ENCODE peak calls at places on chromosomes 5 and 9, in six cellular contexts. One of them, this sample, is unnamed.

GRCh38 chr5:16952968-16953671 is 17.0 kb upstream of the MYO10 start:
- DNase-seq in H1: no peak
- DNase-seq in cardiac muscle cell: no peak
- DNase-seq in adipocyte: no peak
- DNase-seq in GM04503: no peak
- DNase-seq in substantia nigra: no peak
- DNase-seq in this sample: no peak

GRCh38 chr5:14660836-14661235 is 3.7 kb upstream of the OTULIN start:
- DNase-seq in H1: no peak
- DNase-seq in cardiac muscle cell: no peak
- DNase-seq in adipocyte: no peak
- DNase-seq in GM04503: no peak
- DNase-seq in substantia nigra: no peak
- DNase-seq in this sample: no peak

GRCh38 chr9:19976226-19976625 is 187.4 kb upstream of the SLC24A2 start:
- DNase-seq in H1: no peak
- DNase-seq in cardiac muscle cell: no peak
- DNase-seq in adipocyte: no peak
- DNase-seq in GM04503: no peak
- DNase-seq in substantia nigra: no peak
- DNase-seq in this sample: no peak

GRCh38 chr5:53084856-53085255 is 24.7 kb downstream of the MOCS2 start:
- DNase-seq in H1: no peak
- DNase-seq in cardiac muscle cell: no peak
- DNase-seq in adipocyte: no peak
- DNase-seq in GM04503: no peak
- DNase-seq in substantia nigra: no peak
- DNase-seq in this sample: no peak

GRCh38 chr5:172412724-172413260 is 41.5 kb downstream of the SH3PXD2B start:
- DNase-seq in H1: no peak
- DNase-seq in cardiac muscle cell: no peak
- DNase-seq in adipocyte: peak; percentile 98
- DNase-seq in GM04503: peak; percentile 96
- DNase-seq in substantia nigra: no peak
- DNase-seq in this sample: peak; percentile 87

GRCh38 chr9:115946530-115946929 is 207.1 kb upstream of the PAPPA start:
- DNase-seq in H1: no peak
- DNase-seq in cardiac muscle cell: no peak
- DNase-seq in adipocyte: no peak
- DNase-seq in GM04503: no peak
- DNase-seq in substantia nigra: no peak
- DNase-seq in this sample: no peak

GRCh38 chr5:180213256-180213600 is 4.2 kb upstream of the RASGEF1C start:
- DNase-seq in H1: no peak
- DNase-seq in cardiac muscle cell: no peak
- DNase-seq in adipocyte: no peak
- DNase-seq in GM04503: no peak
- DNase-seq in substantia nigra: no peak
- DNase-seq in this sample: no peak

GRCh38 chr5:171907731-171908343 is 98.6 kb downstream of the FBXW11 start:
- DNase-seq in H1: no peak
- DNase-seq in cardiac muscle cell: peak; percentile 79
- DNase-seq in adipocyte: peak; percentile 87
- DNase-seq in GM04503: peak; percentile 16
- DNase-seq in substantia nigra: no peak
- DNase-seq in this sample: peak; percentile 59

GRCh38 chr5:84213212-84213611 is 171.5 kb downstream of the EDIL3 start:
- DNase-seq in H1: no peak
- DNase-seq in cardiac muscle cell: no peak
- DNase-seq in adipocyte: peak; percentile 90
- DNase-seq in GM04503: no peak
- DNase-seq in substantia nigra: no peak
- DNase-seq in this sample: no peak

GRCh38 chr9:93510041-93510440 is 56.7 kb upstream of the FAM120AOS start:
- DNase-seq in H1: no peak
- DNase-seq in cardiac muscle cell: no peak
- DNase-seq in adipocyte: no peak
- DNase-seq in GM04503: no peak
- DNase-seq in substantia nigra: no peak
- DNase-seq in this sample: no peak

GRCh38 chr5:134590992-134591659 is 41.5 kb downstream of the SAR1B start:
- DNase-seq in H1: no peak
- DNase-seq in cardiac muscle cell: peak; percentile 35
- DNase-seq in adipocyte: no peak
- DNase-seq in GM04503: no peak
- DNase-seq in substantia nigra: no peak
- DNase-seq in this sample: no peak

GRCh38 chr5:80864109-80864508 is 96.1 kb upstream of the RASGRF2 start:
- DNase-seq in H1: no peak
- DNase-seq in cardiac muscle cell: no peak
- DNase-seq in adipocyte: no peak
- DNase-seq in GM04503: no peak
- DNase-seq in substantia nigra: no peak
- DNase-seq in this sample: no peak

This sample was measured in testis.